ENCODE peak calls at places on chromosomes 16 and 17, in seven cellular contexts. One of them, this sample, is unnamed.

GRCh38 chr17:76716146-76716833 is 5.5 kb upstream of the MXRA7 start:
- DNase-seq in heart right ventricle: no peak
- DNase-seq in A549: no peak
- DNase-seq in left lung: no peak
- DNase-seq in tibial artery: peak
- DNase-seq in mucosa of descending colon: peak
- DNase-seq in CD8-positive, alpha-beta T cell: peak
- DNase-seq in this sample: no peak

GRCh38 chr17:7684856-7685532 is 2.3 kb downstream of the TP53 start:
- DNase-seq in heart right ventricle: no peak
- DNase-seq in A549: no peak
- DNase-seq in left lung: no peak
- DNase-seq in tibial artery: no peak
- DNase-seq in mucosa of descending colon: no peak
- DNase-seq in CD8-positive, alpha-beta T cell: no peak
- DNase-seq in this sample: no peak

GRCh38 chr16:21652451-21652850 is at the start of gene IGSF6:
- DNase-seq in heart right ventricle: no peak
- DNase-seq in A549: no peak
- DNase-seq in left lung: no peak
- DNase-seq in tibial artery: no peak
- DNase-seq in mucosa of descending colon: no peak
- DNase-seq in CD8-positive, alpha-beta T cell: no peak
- DNase-seq in this sample: no peak

GRCh38 chr17:82330322-82331239 is 3.0 kb downstream of the SECTM1 start:
- DNase-seq in heart right ventricle: no peak
- DNase-seq in A549: no peak
- DNase-seq in left lung: peak
- DNase-seq in tibial artery: no peak
- DNase-seq in mucosa of descending colon: peak
- DNase-seq in CD8-positive, alpha-beta T cell: no peak
- DNase-seq in this sample: no peak

GRCh38 chr17:82892869-82893565 is 53.2 kb upstream of the ZNF750 start:
- DNase-seq in heart right ventricle: peak
- DNase-seq in A549: no peak
- DNase-seq in left lung: peak
- DNase-seq in tibial artery: no peak
- DNase-seq in mucosa of descending colon: no peak
- DNase-seq in CD8-positive, alpha-beta T cell: peak
- DNase-seq in this sample: no peak

GRCh38 chr16:85625053-85625452 is 11.9 kb downstream of the GSE1 start:
- DNase-seq in heart right ventricle: no peak
- DNase-seq in A549: no peak
- DNase-seq in left lung: no peak
- DNase-seq in tibial artery: no peak
- DNase-seq in mucosa of descending colon: no peak
- DNase-seq in CD8-positive, alpha-beta T cell: no peak
- DNase-seq in this sample: no peak

GRCh38 chr17:75476752-75477492 is 20.5 kb downstream of the TMEM94 start:
- DNase-seq in heart right ventricle: no peak
- DNase-seq in A549: no peak
- DNase-seq in left lung: peak
- DNase-seq in tibial artery: no peak
- DNase-seq in mucosa of descending colon: no peak
- DNase-seq in CD8-positive, alpha-beta T cell: no peak
- DNase-seq in this sample: no peak

GRCh38 chr17:18229254-18229653 is 3.8 kb downstream of the LLGL1 start:
- DNase-seq in heart right ventricle: no peak
- DNase-seq in A549: no peak
- DNase-seq in left lung: no peak
- DNase-seq in tibial artery: no peak
- DNase-seq in mucosa of descending colon: no peak
- DNase-seq in CD8-positive, alpha-beta T cell: no peak
- DNase-seq in this sample: no peak

GRCh38 chr17:40532520-40533253 is 31.3 kb upstream of the TNS4 start:
- DNase-seq in heart right ventricle: no peak
- DNase-seq in A549: no peak
- DNase-seq in left lung: no peak
- DNase-seq in tibial artery: no peak
- DNase-seq in mucosa of descending colon: no peak
- DNase-seq in CD8-positive, alpha-beta T cell: no peak
- DNase-seq in this sample: no peak

GRCh38 chr16:2963611-2964415 is at the start of gene KREMEN2:
- DNase-seq in heart right ventricle: no peak
- DNase-seq in A549: peak
- DNase-seq in left lung: peak
- DNase-seq in tibial artery: no peak
- DNase-seq in mucosa of descending colon: peak
- DNase-seq in CD8-positive, alpha-beta T cell: no peak
- DNase-seq in this sample: no peak

GRCh38 chr16:15641753-15642556 is 999 bp downstream of the MARF1 start:
- DNase-seq in heart right ventricle: no peak
- DNase-seq in A549: no peak
- DNase-seq in left lung: no peak
- DNase-seq in tibial artery: no peak
- DNase-seq in mucosa of descending colon: no peak
- DNase-seq in CD8-positive, alpha-beta T cell: no peak
- DNase-seq in this sample: no peak

GRCh38 chr17:44981221-44981968 is 13.3 kb upstream of the C1QL1 start:
- DNase-seq in heart right ventricle: no peak
- DNase-seq in A549: peak
- DNase-seq in left lung: no peak
- DNase-seq in tibial artery: no peak
- DNase-seq in mucosa of descending colon: no peak
- DNase-seq in CD8-positive, alpha-beta T cell: no peak
- DNase-seq in this sample: peak

GRCh38 chr17:35138218-35138617 is 3.9 kb downstream of the NLE1 start:
- DNase-seq in heart right ventricle: no peak
- DNase-seq in A549: no peak
- DNase-seq in left lung: no peak
- DNase-seq in tibial artery: no peak
- DNase-seq in mucosa of descending colon: no peak
- DNase-seq in CD8-positive, alpha-beta T cell: no peak
- DNase-seq in this sample: no peak

GRCh38 chr17:78605429-78605828 is 28.2 kb upstream of the DNAH17 start:
- DNase-seq in heart right ventricle: no peak
- DNase-seq in A549: no peak
- DNase-seq in left lung: no peak
- DNase-seq in tibial artery: no peak
- DNase-seq in mucosa of descending colon: no peak
- DNase-seq in CD8-positive, alpha-beta T cell: no peak
- DNase-seq in this sample: no peak

DNA sequence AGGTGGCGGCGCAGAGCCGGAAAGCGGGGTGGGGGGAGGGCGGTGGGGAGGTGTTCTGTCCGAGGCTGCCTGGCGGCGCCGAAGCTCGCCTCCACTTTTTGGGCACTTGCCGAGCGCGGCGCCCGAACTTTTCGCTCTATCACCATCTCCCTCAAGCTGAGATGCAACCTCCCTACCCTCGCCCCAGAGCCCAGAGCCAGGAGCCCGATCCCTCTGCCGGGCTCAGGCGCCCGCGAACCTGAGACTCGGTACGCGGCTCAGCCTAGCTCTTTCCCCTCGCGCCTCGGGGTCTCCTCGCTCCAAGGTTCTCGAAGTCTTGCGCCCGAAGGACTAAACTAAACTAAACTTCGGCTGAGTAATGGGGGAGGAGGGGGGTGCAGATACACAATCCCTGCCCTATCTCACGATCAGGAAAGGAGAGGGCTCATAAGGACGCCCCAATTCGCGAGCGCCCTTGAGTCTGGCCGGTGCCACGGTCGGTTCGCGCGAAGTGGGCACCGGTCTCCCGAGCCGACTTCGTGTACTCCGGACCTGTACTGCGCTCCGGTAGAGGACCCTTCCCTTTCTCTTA is 1.7 kb upstream of the SALL1 start:
- DNase-seq in heart right ventricle: no peak
- DNase-seq in A549: no peak
- DNase-seq in left lung: no peak
- DNase-seq in tibial artery: no peak
- DNase-seq in mucosa of descending colon: no peak
- DNase-seq in CD8-positive, alpha-beta T cell: no peak
- DNase-seq in this sample: no peak
- H3K4me3 ChIP-seq in heart right ventricle: peak
- H3K4me3 ChIP-seq in A549: peak
- H3K4me3 ChIP-seq in left lung: no peak
- H3K4me3 ChIP-seq in tibial artery: peak
- H3K4me3 ChIP-seq in mucosa of descending colon: no peak
- H3K4me3 ChIP-seq in CD8-positive, alpha-beta T cell: no peak
- H3K4me3 ChIP-seq in this sample: peak

GRCh38 chr17:79851461-79851817 is 12.2 kb upstream of the CBX4 start:
- DNase-seq in heart right ventricle: no peak
- DNase-seq in A549: no peak
- DNase-seq in left lung: peak
- DNase-seq in tibial artery: no peak
- DNase-seq in mucosa of descending colon: peak
- DNase-seq in CD8-positive, alpha-beta T cell: no peak
- DNase-seq in this sample: no peak

GRCh38 chr17:79852748-79853147 is 13.5 kb upstream of the CBX4 start:
- DNase-seq in heart right ventricle: no peak
- DNase-seq in A549: no peak
- DNase-seq in left lung: no peak
- DNase-seq in tibial artery: no peak
- DNase-seq in mucosa of descending colon: no peak
- DNase-seq in CD8-positive, alpha-beta T cell: no peak
- DNase-seq in this sample: no peak

GRCh38 chr17:79857095-79857494 is 17.9 kb upstream of the CBX4 start:
- DNase-seq in heart right ventricle: no peak
- DNase-seq in A549: no peak
- DNase-seq in left lung: peak
- DNase-seq in tibial artery: no peak
- DNase-seq in mucosa of descending colon: no peak
- DNase-seq in CD8-positive, alpha-beta T cell: no peak
- DNase-seq in this sample: no peak

GRCh38 chr17:79854080-79854861 is 15.0 kb upstream of the CBX4 start:
- DNase-seq in heart right ventricle: no peak
- DNase-seq in A549: no peak
- DNase-seq in left lung: no peak
- DNase-seq in tibial artery: no peak
- DNase-seq in mucosa of descending colon: no peak
- DNase-seq in CD8-positive, alpha-beta T cell: no peak
- DNase-seq in this sample: no peak

GRCh38 chr17:79855331-79856124 is 16.3 kb upstream of the CBX4 start:
- DNase-seq in heart right ventricle: no peak
- DNase-seq in A549: no peak
- DNase-seq in left lung: no peak
- DNase-seq in tibial artery: no peak
- DNase-seq in mucosa of descending colon: no peak
- DNase-seq in CD8-positive, alpha-beta T cell: no peak
- DNase-seq in this sample: no peak
- TF ChIP-seq CTCF in heart right ventricle: no peak
- TF ChIP-seq CTCF in A549: no peak
- TF ChIP-seq CTCF in left lung: no peak
- TF ChIP-seq CTCF in tibial artery: no peak
- TF ChIP-seq CTCF in mucosa of descending colon: no peak
- TF ChIP-seq CTCF in CD8-positive, alpha-beta T cell: no peak
- TF ChIP-seq CTCF in this sample: no peak

GRCh38 chr17:81285894-81286293 is 9.2 kb downstream of the SLC38A10 start:
- DNase-seq in heart right ventricle: no peak
- DNase-seq in A549: no peak
- DNase-seq in left lung: peak
- DNase-seq in tibial artery: no peak
- DNase-seq in mucosa of descending colon: no peak
- DNase-seq in CD8-positive, alpha-beta T cell: no peak
- DNase-seq in this sample: no peak
- H3K4me3 ChIP-seq in heart right ventricle: peak
- H3K4me3 ChIP-seq in A549: no peak
- H3K4me3 ChIP-seq in left lung: no peak
- H3K4me3 ChIP-seq in tibial artery: peak
- H3K4me3 ChIP-seq in mucosa of descending colon: no peak
- H3K4me3 ChIP-seq in CD8-positive, alpha-beta T cell: peak
- H3K4me3 ChIP-seq in this sample: no peak

DNA sequence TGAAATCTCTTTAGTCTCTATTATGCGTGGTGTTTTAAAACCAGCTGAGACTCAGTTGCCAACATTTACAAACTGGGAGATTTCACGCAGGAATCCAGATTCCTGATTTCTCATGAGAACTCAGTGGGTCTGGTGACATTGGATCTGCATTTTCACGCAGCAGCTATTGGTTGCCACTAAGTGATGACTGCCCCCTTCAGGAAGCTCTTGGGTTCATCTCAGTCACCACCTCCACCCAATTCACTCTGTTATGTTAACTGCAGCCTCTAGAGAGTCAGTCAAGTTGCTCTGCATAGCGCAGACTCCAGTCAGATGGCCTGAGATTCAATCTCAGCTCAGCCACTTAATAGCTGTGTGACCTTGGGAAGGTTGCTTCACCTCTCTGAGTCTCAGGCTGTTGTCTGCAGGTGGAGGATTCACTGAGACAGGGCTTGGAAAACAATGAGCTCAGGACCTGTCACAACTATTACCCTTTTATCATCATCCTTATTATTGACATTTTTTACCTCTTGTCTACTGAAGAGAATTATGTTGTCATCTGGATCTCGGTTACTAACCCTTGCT is 6.4 kb downstream of the SHISA9 start:
- DNase-seq in heart right ventricle: no peak
- DNase-seq in A549: no peak
- DNase-seq in left lung: no peak
- DNase-seq in tibial artery: no peak
- DNase-seq in mucosa of descending colon: no peak
- DNase-seq in CD8-positive, alpha-beta T cell: no peak
- DNase-seq in this sample: no peak
- TF ChIP-seq CTCF in heart right ventricle: no peak
- TF ChIP-seq CTCF in A549: peak
- TF ChIP-seq CTCF in left lung: no peak
- TF ChIP-seq CTCF in tibial artery: no peak
- TF ChIP-seq CTCF in mucosa of descending colon: no peak
- TF ChIP-seq CTCF in CD8-positive, alpha-beta T cell: no peak
- TF ChIP-seq CTCF in this sample: peak

This sample was measured in epithelial cell of proximal tubule.